ENCODE peak calls at places on chromosomes 2 and 18, in ten cellular contexts. One of them, this sample, is unnamed.
A peak's percentile ranks its signal among the peaks of the same experiment; 100 is the strongest.

GRCh38 chr2:210363876-210364275 is 48.9 kb upstream of the MYL1 start:
- DNase-seq in AG04449: no peak
- DNase-seq in kidney tubule cell: peak; percentile 7
- DNase-seq in T-helper 2 cell: no peak
- DNase-seq in endothelial cell: no peak
- DNase-seq in GM23248: no peak
- DNase-seq in stimulated activated naive B cell treated with anti-CD40 and anti-IgM and Interleukin-4, amounts not matched to agents 10 μg/mL and 1 μg/mL and 100 μg/mL, for 72 hours: no peak
- DNase-seq in kidney epithelial cell: no peak
- DNase-seq in prostate gland: no peak
- DNase-seq in mesothelial cell of epicardium: no peak
- DNase-seq in this sample: no peak

GRCh38 chr18:63823516-63824219 is 48.5 kb downstream of the SERPINB7 start:
- DNase-seq in endothelial cell: no peak
- DNase-seq in kidney tubule cell: no peak
- DNase-seq in T-helper 2 cell: no peak
- DNase-seq in stimulated activated naive B cell treated with anti-CD40 and anti-IgM and Interleukin-4, amounts not matched to agents 10 μg/mL and 1 μg/mL and 100 μg/mL, for 72 hours: no peak
- DNase-seq in AG04449: peak; percentile 61
- DNase-seq in prostate gland: no peak
- DNase-seq in GM23248: peak; percentile 9
- DNase-seq in kidney epithelial cell: no peak
- DNase-seq in mesothelial cell of epicardium: no peak
- DNase-seq in this sample: no peak

GRCh38 chr18:23763343-23763742 is 74.1 kb downstream of the LAMA3 start:
- DNase-seq in stimulated activated naive B cell treated with anti-CD40 and anti-IgM and Interleukin-4, amounts not matched to agents 10 μg/mL and 1 μg/mL and 100 μg/mL, for 72 hours: no peak
- DNase-seq in GM23248: no peak
- DNase-seq in endothelial cell: no peak
- DNase-seq in T-helper 2 cell: no peak
- DNase-seq in mesothelial cell of epicardium: no peak
- DNase-seq in prostate gland: no peak
- DNase-seq in kidney epithelial cell: no peak
- DNase-seq in kidney tubule cell: no peak
- DNase-seq in AG04449: no peak
- DNase-seq in this sample: no peak

GRCh38 chr2:223008936-223009335 is 43.1 kb upstream of the KCNE4 start:
- DNase-seq in stimulated activated naive B cell treated with anti-CD40 and anti-IgM and Interleukin-4, amounts not matched to agents 10 μg/mL and 1 μg/mL and 100 μg/mL, for 72 hours: no peak
- DNase-seq in kidney epithelial cell: no peak
- DNase-seq in AG04449: no peak
- DNase-seq in mesothelial cell of epicardium: no peak
- DNase-seq in T-helper 2 cell: no peak
- DNase-seq in prostate gland: no peak
- DNase-seq in kidney tubule cell: no peak
- DNase-seq in GM23248: peak; percentile 29
- DNase-seq in endothelial cell: no peak
- DNase-seq in this sample: no peak

GRCh38 chr18:68083131-68083530 is 566.6 kb upstream of the DSEL start:
- DNase-seq in endothelial cell: no peak
- DNase-seq in kidney epithelial cell: peak; percentile 25
- DNase-seq in T-helper 2 cell: no peak
- DNase-seq in mesothelial cell of epicardium: no peak
- DNase-seq in GM23248: peak; percentile 53
- DNase-seq in kidney tubule cell: peak; percentile 5
- DNase-seq in AG04449: peak; percentile 59
- DNase-seq in stimulated activated naive B cell treated with anti-CD40 and anti-IgM and Interleukin-4, amounts not matched to agents 10 μg/mL and 1 μg/mL and 100 μg/mL, for 72 hours: no peak
- DNase-seq in prostate gland: no peak
- DNase-seq in this sample: no peak

GRCh38 chr2:108169982-108170625 is 69.7 kb upstream of the SULT1C3 start:
- DNase-seq in mesothelial cell of epicardium: no peak
- DNase-seq in AG04449: no peak
- DNase-seq in kidney epithelial cell: no peak
- DNase-seq in GM23248: peak; percentile 52
- DNase-seq in endothelial cell: no peak
- DNase-seq in T-helper 2 cell: no peak
- DNase-seq in prostate gland: no peak
- DNase-seq in kidney tubule cell: peak; percentile 29
- DNase-seq in stimulated activated naive B cell treated with anti-CD40 and anti-IgM and Interleukin-4, amounts not matched to agents 10 μg/mL and 1 μg/mL and 100 μg/mL, for 72 hours: no peak
- DNase-seq in this sample: no peak

GRCh38 chr2:217277646-217278048 is 417.8 kb upstream of the TNP1 start:
- DNase-seq in kidney epithelial cell: peak; percentile 72
- DNase-seq in T-helper 2 cell: no peak
- DNase-seq in mesothelial cell of epicardium: no peak
- DNase-seq in prostate gland: no peak
- DNase-seq in stimulated activated naive B cell treated with anti-CD40 and anti-IgM and Interleukin-4, amounts not matched to agents 10 μg/mL and 1 μg/mL and 100 μg/mL, for 72 hours: no peak
- DNase-seq in GM23248: peak; percentile 97
- DNase-seq in endothelial cell: no peak
- DNase-seq in kidney tubule cell: peak; percentile 64
- DNase-seq in AG04449: peak; percentile 65
- DNase-seq in this sample: no peak

GRCh38 chr2:166609183-166609959 is 115.3 kb upstream of the SCN7A start:
- DNase-seq in mesothelial cell of epicardium: no peak
- DNase-seq in kidney tubule cell: peak; percentile 49
- DNase-seq in kidney epithelial cell: no peak
- DNase-seq in T-helper 2 cell: no peak
- DNase-seq in prostate gland: no peak
- DNase-seq in endothelial cell: no peak
- DNase-seq in stimulated activated naive B cell treated with anti-CD40 and anti-IgM and Interleukin-4, amounts not matched to agents 10 μg/mL and 1 μg/mL and 100 μg/mL, for 72 hours: no peak
- DNase-seq in GM23248: no peak
- DNase-seq in AG04449: no peak
- DNase-seq in this sample: no peak

GRCh38 chr2:103859238-103859637 is 994.7 kb upstream of the POU3F3 start:
- DNase-seq in AG04449: no peak
- DNase-seq in GM23248: no peak
- DNase-seq in stimulated activated naive B cell treated with anti-CD40 and anti-IgM and Interleukin-4, amounts not matched to agents 10 μg/mL and 1 μg/mL and 100 μg/mL, for 72 hours: no peak
- DNase-seq in T-helper 2 cell: no peak
- DNase-seq in endothelial cell: no peak
- DNase-seq in prostate gland: no peak
- DNase-seq in kidney tubule cell: no peak
- DNase-seq in kidney epithelial cell: no peak
- DNase-seq in mesothelial cell of epicardium: no peak
- DNase-seq in this sample: no peak

GRCh38 chr2:37781028-37781427 is 109.6 kb upstream of the CDC42EP3 start:
- DNase-seq in prostate gland: no peak
- DNase-seq in endothelial cell: no peak
- DNase-seq in mesothelial cell of epicardium: no peak
- DNase-seq in AG04449: no peak
- DNase-seq in kidney epithelial cell: no peak
- DNase-seq in T-helper 2 cell: no peak
- DNase-seq in GM23248: peak; percentile 72
- DNase-seq in stimulated activated naive B cell treated with anti-CD40 and anti-IgM and Interleukin-4, amounts not matched to agents 10 μg/mL and 1 μg/mL and 100 μg/mL, for 72 hours: no peak
- DNase-seq in kidney tubule cell: peak; percentile 66
- DNase-seq in this sample: no peak

This sample was measured in CD8-positive, alpha-beta memory T cell.